ENCODE peak calls at places on chromosomes 12 and 14, in four cellular contexts. F is PC-3, Z is HCT116, E is GM23248. K is an unnamed sample. For H3K9me3, the result is how much of the 10 kb centered on the place peaks cover.

GRCh38 chr12:109084425-109084824 is 8.8 kb downstream of the ALKBH2 start:
- DNase-seq in F (no peak), Z (no peak), E (no peak), K (no peak)

GRCh38 chr12:7241404-7242005 is 52.0 kb downstream of the PEX5 start:
- DNase-seq in F (peak), Z (no peak), E (peak), K (no peak)

GRCh38 chr12:6767301-6767591 is 1.1 kb downstream of the PTMS start:
- DNase-seq in F (no peak), Z (no peak), E (peak), K (no peak)

GRCh38 chr12:14193623-14194022 is 171.9 kb upstream of the ATF7IP start:
- DNase-seq in F (no peak), Z (no peak), E (no peak), K (peak)

GRCh38 chr14:21987937-21988336 is 314.3 kb upstream of the OR4E1 start:
- DNase-seq in F (peak), Z (peak), E (peak), K (peak)

GRCh38 chr14:20714593-20715250 is 26.2 kb downstream of the ANG start:
- DNase-seq in F (peak), Z (no peak), E (peak), K (no peak)

GRCh38 chr12:29320295-29321090 is 60.5 kb downstream of the ERGIC2 start:
- DNase-seq in F (peak), Z (no peak), E (peak), K (no peak)

GRCh38 chr12:9940370-9940769 is 8.2 kb upstream of the CLEC2A start:
- DNase-seq in F (peak), Z (no peak), E (peak), K (peak)

GRCh38 chr12:128606538-128606937 is 217.2 kb downstream of the SLC15A4 start:
- DNase-seq in F (no peak), Z (no peak), E (no peak), K (no peak)

GRCh38 chr12:9364224-9365176 is 156.3 kb upstream of the PZP start:
- DNase-seq in F (peak), Z (no peak), E (peak), K (peak)

GRCh38 chr14:88614218-88614907 is 51.5 kb downstream of the ZC3H14 start:
- DNase-seq in F (peak), Z (no peak), E (peak), K (no peak)

GRCh38 chr14:76926521-76927251 is 100.5 kb downstream of the LRRC74A start:
- DNase-seq in F (no peak), Z (no peak), E (peak), K (peak)

GRCh38 chr14:64704145-64704742 is at the start of gene PLEKHG3:
- DNase-seq in F (peak), Z (no peak), E (peak), K (peak)

GRCh38 chr14:69363055-69363454 is 35.0 kb downstream of the ERH start:
- DNase-seq in F (no peak), Z (no peak), E (peak), K (peak)

GRCh38 chr14:33230016-33230415 is 291.3 kb downstream of the NPAS3 start:
- DNase-seq in F (no peak), Z (no peak), E (no peak), K (no peak)

GRCh38 chr12:87469295-87469694 is 559.9 kb downstream of the C12orf50 start:
- DNase-seq in F (peak), Z (no peak), E (no peak), K (no peak)

GRCh38 chr12:1947081-1947480 is 28.6 kb upstream of the CACNA2D4 start:
- DNase-seq in F (no peak), Z (no peak), E (peak), K (no peak)

GRCh38 chr14:49879683-49880204 is 13.1 kb upstream of the ARF6 start:
- DNase-seq in F (peak), Z (peak), E (peak), K (peak)

GRCh38 chr14:61585598-61586538 is 109.4 kb upstream of the HIF1A start:
- DNase-seq in F (peak), Z (no peak), E (peak), K (no peak)

GRCh38 chr14:96250545-96250944 is 5.5 kb upstream of the BDKRB1 start:
- DNase-seq in F (no peak), Z (no peak), E (no peak), K (no peak)

GRCh38 chr12:72293701-72294100 is 21.5 kb downstream of the TRHDE start:
- DNase-seq in F (peak), Z (no peak), E (no peak), K (no peak)

GRCh38 chr12:69821032-69821431 is 4.0 kb upstream of the MYRFL start:
- DNase-seq in F (no peak), Z (no peak), E (no peak), K (no peak)

GRCh38 chr12:66118240-66118891 is 12.2 kb downstream of the LLPH start:
- DNase-seq in F (no peak), Z (no peak), E (peak), K (no peak)

GRCh38 chr14:40691066-40691465 is 915.6 kb upstream of the LRFN5 start:
- DNase-seq in F (no peak), Z (no peak), E (no peak), K (no peak)

GRCh38 chr12:10285919-10286318 is 21.8 kb upstream of the KLRD1 start:
- DNase-seq in F (no peak), Z (no peak), E (no peak), K (no peak)

GRCh38 chr12:15648564-15648963 is 140.6 kb downstream of the EPS8 start:
- DNase-seq in F (no peak), Z (no peak), E (peak), K (no peak)

GRCh38 chr12:52256165-52256935 is 18.1 kb upstream of the KRT86 start:
- DNase-seq in F (peak), Z (no peak), E (no peak), K (no peak)

GRCh38 chr12:110546339-110546738 is 36.8 kb downstream of the PPTC7 start:
- DNase-seq in F (peak), Z (no peak), E (peak), K (no peak)

GRCh38 chr14:22039938-22040780 is 366.5 kb upstream of the OR4E1 start:
- DNase-seq in F (peak), Z (peak), E (peak), K (no peak)

GRCh38 chr12:64696065-64696741 is 63.0 kb downstream of the GNS start:
- DNase-seq in F (peak), Z (no peak), E (peak), K (no peak)

GRCh38 chr12:60684988-60685655 is 1089.3 kb downstream of the SLC16A7 start:
- DNase-seq in F (no peak), Z (no peak), E (peak), K (no peak)

GRCh38 chr12:68745376-68745903 is 536 bp upstream of the SLC35E3 start:
- DNase-seq in F (no peak), Z (no peak), E (no peak), K (no peak)

GRCh38 chr12:117522559-117522958 is 161.1 kb upstream of the NOS1 start:
- DNase-seq in F (no peak), Z (no peak), E (no peak), K (no peak)

GRCh38 chr12:14852880-14853279 is 9.6 kb upstream of the ART4 start:
- DNase-seq in F (no peak), Z (no peak), E (no peak), K (no peak)

DNA sequence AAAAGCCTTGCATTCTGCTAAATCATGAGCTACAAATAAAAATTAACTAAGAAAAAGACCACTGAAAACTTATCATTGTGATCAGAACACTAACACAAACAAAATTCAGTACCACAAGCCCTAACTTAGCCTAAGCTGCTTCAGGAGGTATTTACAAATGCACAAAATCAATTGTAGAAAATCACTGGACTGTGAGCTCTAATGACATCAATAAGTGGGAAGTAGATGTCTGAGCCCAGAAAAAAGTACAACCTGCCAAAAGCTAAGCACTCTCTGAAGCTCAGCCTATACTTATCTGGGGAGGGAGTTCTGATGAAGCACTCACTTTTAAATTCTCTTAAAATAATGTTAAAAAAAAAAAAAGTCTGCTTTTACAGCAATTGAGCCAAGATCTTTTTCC is 92.9 kb downstream of the SLCO1B1 start:
- DNase-seq in F (no peak), Z (no peak), E (no peak), K (peak)
- TF ChIP-seq EZH2phosphoT487 in F (no peak), Z (no peak), E (no peak), K (no peak)

DNA sequence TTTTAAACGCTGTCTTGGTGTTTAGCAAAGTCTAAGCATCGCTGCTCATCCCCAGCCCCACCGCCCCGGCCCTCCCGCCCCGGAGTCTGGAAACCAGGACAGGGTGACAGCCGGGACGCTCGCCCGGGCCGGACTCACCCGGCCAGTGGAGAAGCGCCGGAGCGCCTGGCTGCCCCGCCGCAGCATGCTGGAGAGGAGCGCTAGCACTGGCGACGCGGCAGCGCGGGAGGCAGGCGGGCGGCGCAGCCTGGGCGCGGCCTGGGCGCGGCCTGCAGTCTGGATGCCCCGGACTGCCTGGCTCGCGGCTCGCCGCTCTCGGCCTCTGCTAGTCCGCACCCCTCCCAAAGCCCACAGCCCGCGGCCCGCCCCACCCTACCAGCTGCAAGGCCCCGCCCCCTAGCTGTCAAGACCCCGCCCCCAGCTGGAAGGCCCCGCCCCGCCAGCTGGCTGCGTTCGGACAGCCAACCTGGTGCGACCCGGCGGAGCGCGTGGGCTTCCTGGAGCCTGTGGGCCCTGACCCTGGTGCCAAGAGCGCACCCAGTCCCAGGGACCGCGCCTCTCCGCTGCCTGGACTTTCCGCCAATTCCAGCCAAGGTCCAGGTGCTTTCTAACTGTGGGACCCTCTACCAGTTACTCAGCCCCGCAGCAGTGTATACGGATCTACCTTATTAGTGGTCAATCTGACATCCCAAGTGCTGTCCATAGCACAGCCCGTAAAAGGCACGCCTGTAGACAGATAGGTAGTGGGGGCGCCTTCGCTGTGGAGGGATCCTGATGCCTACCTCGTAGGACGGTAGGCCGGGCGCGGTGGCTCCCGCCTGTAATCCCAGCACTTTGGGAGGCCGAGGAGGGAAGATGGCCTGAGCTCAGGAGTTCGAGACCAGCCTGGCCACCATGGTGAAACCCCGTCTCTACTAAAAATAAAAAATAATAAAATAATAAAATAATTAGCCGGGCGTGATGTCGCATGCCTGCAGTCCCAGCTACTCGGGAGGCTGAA is at the start of gene ALDH1L2:
- DNase-seq in F (peak), Z (peak), E (peak), K (peak)
- H3K9ac ChIP-seq in F (peak), Z (peak), E (peak), K (no peak)

GRCh38 chr14:81890020-81890419 is 356.4 kb upstream of the SEL1L start:
- DNase-seq in F (no peak), Z (no peak), E (no peak), K (no peak)
- H3K9me3 ChIP-seq in F (under half), Z (under half), E (under half), K (under half)

DNA sequence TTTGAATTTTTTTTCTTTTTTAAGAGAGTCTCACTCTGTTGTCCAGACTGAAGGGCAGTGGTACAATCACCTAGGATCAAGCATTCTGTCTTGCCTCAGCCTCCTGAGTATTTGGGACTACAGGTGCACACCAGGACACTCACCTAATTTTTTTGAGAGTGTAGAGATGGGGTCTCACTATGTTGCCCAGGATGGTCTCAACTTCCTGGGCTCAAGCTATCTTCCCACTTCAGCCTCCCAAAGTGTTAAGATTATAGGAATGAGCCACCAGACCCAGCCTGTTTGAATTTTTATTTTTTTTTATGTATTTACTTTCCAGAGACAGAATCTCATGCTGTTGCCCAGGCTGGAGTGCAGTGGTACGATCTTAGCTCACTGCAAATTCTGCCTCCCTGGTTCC is 11.3 kb downstream of the BAZ1A start:
- DNase-seq in F (no peak), Z (no peak), E (no peak), K (no peak)
- TF ChIP-seq EZH2phosphoT487 in F (no peak), Z (no peak), E (no peak), K (no peak)

GRCh38 chr12:3217683-3218079 is 140.5 kb downstream of the TSPAN9 start:
- DNase-seq in F (no peak), Z (no peak), E (no peak), K (no peak)
- H3K9ac ChIP-seq in F (no peak), Z (no peak), E (no peak), K (no peak)

GRCh38 chr12:30391766-30392366 is 303.8 kb downstream of the IPO8 start:
- DNase-seq in F (no peak), Z (no peak), E (no peak), K (no peak)
- H3K9me3 ChIP-seq in F (under half), Z (under half), E (under half), K (under half)

DNA sequence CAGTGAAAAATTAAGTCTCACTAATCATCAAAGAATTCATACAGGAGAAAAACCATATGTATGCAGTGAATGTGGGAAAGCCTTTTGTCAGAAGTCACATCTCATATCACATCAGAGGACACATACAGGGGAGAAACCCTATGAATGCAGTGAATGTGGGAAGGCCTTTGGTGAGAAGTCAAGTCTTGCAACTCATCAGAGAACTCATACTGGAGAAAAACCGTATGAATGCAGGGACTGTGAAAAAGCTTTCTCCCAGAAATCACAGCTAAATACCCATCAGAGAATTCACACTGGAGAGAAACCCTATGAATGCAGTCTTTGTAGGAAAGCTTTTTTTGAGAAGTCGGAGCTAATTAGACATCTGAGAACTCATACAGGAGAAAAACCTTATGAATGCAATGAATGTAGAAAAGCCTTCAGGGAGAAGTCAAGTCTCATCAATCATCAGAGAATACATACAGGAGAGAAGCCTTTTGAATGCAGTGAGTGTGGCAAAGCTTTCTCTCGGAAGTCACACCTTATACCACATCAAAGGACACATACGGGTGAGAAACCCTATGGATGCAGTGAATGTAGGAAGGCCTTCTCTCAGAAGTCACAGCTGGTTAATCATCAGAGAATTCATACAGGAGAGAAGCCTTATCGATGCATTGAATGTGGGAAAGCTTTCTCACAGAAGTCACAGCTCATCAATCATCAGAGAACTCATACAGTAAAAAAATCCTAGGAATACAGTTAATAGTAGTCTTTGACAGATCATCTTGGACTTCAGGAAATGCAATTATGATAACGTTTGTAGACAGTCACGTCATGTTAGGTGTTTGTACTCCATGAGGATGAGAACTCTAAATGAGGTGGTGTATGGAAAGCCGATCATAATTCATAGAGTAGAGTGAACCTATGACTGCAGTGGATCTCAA is 21.2 kb downstream of the ZNF84 start:
- DNase-seq in F (peak), Z (no peak), E (peak), K (no peak)
- TF ChIP-seq EZH2phosphoT487 in F (no peak), Z (no peak), E (no peak), K (no peak)